ENCODE peak calls at places on chromosomes 6 and 20, in nine cellular contexts. Z, P, F, W, M, D, B, S and Q are unnamed samples. For H3K27me3, the result is how much of the 10 kb centered on the place peaks cover.

GRCh38 chr6:116564296-116564695 is 7.0 kb upstream of the RWDD1 start:
- DNase-seq in Z (no peak), P (no peak), F (no peak), W (no peak), M (no peak), D (no peak), B (no peak), S (no peak), Q (no peak)

GRCh38 chr20:44702776-44703175 is 12.4 kb upstream of the CCN5 start:
- DNase-seq in Z (no peak), P (peak), F (peak), W (no peak), M (no peak), D (no peak), B (peak), S (peak), Q (peak)

GRCh38 chr6:72757048-72757447 is 135.2 kb downstream of the KCNQ5 start:
- DNase-seq in Z (no peak), P (no peak), F (no peak), W (no peak), M (no peak), D (no peak), B (no peak), S (no peak), Q (no peak)

GRCh38 chr20:62704341-62704948 is 4.2 kb upstream of the NTSR1 start:
- DNase-seq in Z (peak), P (peak), F (peak), W (peak), M (peak), D (no peak), B (no peak), S (no peak), Q (no peak)

GRCh38 chr6:125904871-125905270 is 51.7 kb upstream of the HINT3 start:
- DNase-seq in Z (no peak), P (no peak), F (no peak), W (no peak), M (no peak), D (peak), B (no peak), S (no peak), Q (no peak)

GRCh38 chr6:120378582-120379220 is 955.6 kb downstream of the TBC1D32 start:
- DNase-seq in Z (peak), P (no peak), F (no peak), W (peak), M (no peak), D (no peak), B (no peak), S (peak), Q (no peak)

GRCh38 chr20:32580970-32581838 is 3.9 kb downstream of the NOL4L start:
- DNase-seq in Z (no peak), P (no peak), F (no peak), W (peak), M (no peak), D (no peak), B (no peak), S (peak), Q (no peak)

GRCh38 chr6:5481024-5481423 is 219.7 kb downstream of the FARS2 start:
- DNase-seq in Z (no peak), P (no peak), F (no peak), W (no peak), M (no peak), D (no peak), B (no peak), S (no peak), Q (no peak)

GRCh38 chr20:64057628-64058498 is 5.1 kb upstream of the TCEA2 start:
- DNase-seq in Z (no peak), P (peak), F (peak), W (peak), M (peak), D (no peak), B (no peak), S (peak), Q (peak)

GRCh38 chr6:87736809-87737540 is 34.9 kb upstream of the AKIRIN2 start:
- DNase-seq in Z (no peak), P (no peak), F (no peak), W (no peak), M (no peak), D (no peak), B (no peak), S (no peak), Q (no peak)

GRCh38 chr6:16168858-16169257 is 40.0 kb downstream of the MYLIP start:
- DNase-seq in Z (peak), P (no peak), F (no peak), W (peak), M (no peak), D (peak), B (no peak), S (peak), Q (no peak)

GRCh38 chr6:17311595-17312311 is 30.6 kb downstream of the RBM24 start:
- DNase-seq in Z (no peak), P (no peak), F (no peak), W (peak), M (no peak), D (no peak), B (no peak), S (no peak), Q (no peak)

GRCh38 chr6:32967151-32968091 is 973 bp upstream of the BRD2 start:
- DNase-seq in Z (peak), P (peak), F (no peak), W (peak), M (no peak), D (no peak), B (no peak), S (peak), Q (no peak)

GRCh38 chr6:55174211-55175013 is at the start of gene HCRTR2:
- DNase-seq in Z (no peak), P (no peak), F (no peak), W (no peak), M (no peak), D (no peak), B (no peak), S (no peak), Q (no peak)

GRCh38 chr6:3260772-3261517 is 2.2 kb downstream of the PSMG4 start:
- DNase-seq in Z (no peak), P (no peak), F (no peak), W (no peak), M (no peak), D (no peak), B (no peak), S (no peak), Q (no peak)

GRCh38 chr6:3261518-3261820 is 2.7 kb downstream of the PSMG4 start:
- DNase-seq in Z (no peak), P (no peak), F (no peak), W (no peak), M (no peak), D (no peak), B (no peak), S (no peak), Q (no peak)

GRCh38 chr6:3260296-3260695 is 1.5 kb downstream of the PSMG4 start:
- DNase-seq in Z (no peak), P (no peak), F (no peak), W (no peak), M (no peak), D (no peak), B (no peak), S (no peak), Q (no peak)

GRCh38 chr6:3263091-3263490 is 4.3 kb downstream of the PSMG4 start:
- DNase-seq in Z (no peak), P (no peak), F (no peak), W (no peak), M (no peak), D (no peak), B (no peak), S (no peak), Q (no peak)

GRCh38 chr6:3261921-3262320 is 3.2 kb downstream of the PSMG4 start:
- DNase-seq in Z (no peak), P (no peak), F (no peak), W (no peak), M (no peak), D (no peak), B (no peak), S (no peak), Q (no peak)
- TF ChIP-seq POLR2AphosphoS5 in Z (no peak), P (no peak), F (no peak), W (no peak), M (no peak), D (no peak), B (no peak), S (no peak), Q (no peak)

DNA sequence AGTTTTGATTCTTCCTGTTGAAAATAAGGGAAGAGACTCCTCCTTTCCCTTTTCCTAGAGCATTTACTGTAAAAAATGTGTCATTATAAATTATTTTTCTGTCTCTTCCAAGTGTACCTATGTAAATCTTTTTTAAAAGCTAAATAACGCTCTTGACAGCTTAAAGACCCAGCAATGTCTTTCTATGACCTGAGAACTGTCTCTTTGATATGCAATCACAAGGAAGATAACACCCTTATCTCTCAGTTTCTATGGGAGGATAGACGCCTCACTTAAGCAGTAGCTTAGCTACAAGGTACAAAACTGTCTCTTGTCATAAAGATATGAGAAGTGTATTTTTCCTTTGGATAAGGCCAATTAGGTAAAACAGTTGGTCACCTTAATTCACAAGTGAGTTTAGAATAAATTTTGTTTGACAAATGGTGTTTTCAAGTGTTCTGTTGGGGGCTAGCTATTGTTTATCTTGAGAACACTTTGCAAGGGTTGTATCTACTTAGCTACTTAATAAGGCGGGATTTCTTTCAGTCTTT is 980.6 kb upstream of the EYS start:
- DNase-seq in Z (no peak), P (no peak), F (no peak), W (no peak), M (no peak), D (no peak), B (no peak), S (no peak), Q (no peak)
- H3K27me3 ChIP-seq in Z (under half), P (under half), F (under half), W (under half), M (under half), D (under half), B (under half), S (under half), Q (under half)

DNA sequence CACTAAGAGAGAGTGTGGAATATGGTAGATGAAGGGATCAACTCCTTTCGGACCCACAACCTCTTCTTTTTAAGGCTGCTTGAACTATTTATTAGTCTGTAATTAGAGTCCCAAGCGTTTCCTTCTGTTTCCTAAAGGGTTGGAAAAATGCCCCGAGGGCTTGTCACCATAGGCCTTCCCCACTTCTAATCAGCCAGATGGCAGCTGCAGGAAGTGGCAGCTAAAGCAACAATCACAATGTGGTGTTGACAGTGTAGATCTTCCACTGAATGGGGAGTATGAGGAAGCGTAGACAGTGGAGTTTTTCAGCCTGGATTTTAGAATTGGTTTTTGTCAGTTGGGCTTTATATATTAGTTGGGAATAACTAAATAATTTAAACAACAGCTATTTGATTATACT is 40.6 kb downstream of the SLC35D3 start:
- DNase-seq in Z (no peak), P (peak), F (peak), W (no peak), M (no peak), D (no peak), B (no peak), S (no peak), Q (no peak)
- TF ChIP-seq POLR2AphosphoS5 in Z (no peak), P (peak), F (peak), W (no peak), M (no peak), D (no peak), B (no peak), S (no peak), Q (no peak)

GRCh38 chr20:37137547-37137946 is 41.6 kb upstream of the RPN2 start:
- DNase-seq in Z (no peak), P (no peak), F (no peak), W (no peak), M (no peak), D (no peak), B (no peak), S (no peak), Q (no peak)
- H3K27me3 ChIP-seq in Z (under half), P (under half), F (under half), W (under half), M (under half), D (under half), B (under half), S (under half), Q (under half)

DNA sequence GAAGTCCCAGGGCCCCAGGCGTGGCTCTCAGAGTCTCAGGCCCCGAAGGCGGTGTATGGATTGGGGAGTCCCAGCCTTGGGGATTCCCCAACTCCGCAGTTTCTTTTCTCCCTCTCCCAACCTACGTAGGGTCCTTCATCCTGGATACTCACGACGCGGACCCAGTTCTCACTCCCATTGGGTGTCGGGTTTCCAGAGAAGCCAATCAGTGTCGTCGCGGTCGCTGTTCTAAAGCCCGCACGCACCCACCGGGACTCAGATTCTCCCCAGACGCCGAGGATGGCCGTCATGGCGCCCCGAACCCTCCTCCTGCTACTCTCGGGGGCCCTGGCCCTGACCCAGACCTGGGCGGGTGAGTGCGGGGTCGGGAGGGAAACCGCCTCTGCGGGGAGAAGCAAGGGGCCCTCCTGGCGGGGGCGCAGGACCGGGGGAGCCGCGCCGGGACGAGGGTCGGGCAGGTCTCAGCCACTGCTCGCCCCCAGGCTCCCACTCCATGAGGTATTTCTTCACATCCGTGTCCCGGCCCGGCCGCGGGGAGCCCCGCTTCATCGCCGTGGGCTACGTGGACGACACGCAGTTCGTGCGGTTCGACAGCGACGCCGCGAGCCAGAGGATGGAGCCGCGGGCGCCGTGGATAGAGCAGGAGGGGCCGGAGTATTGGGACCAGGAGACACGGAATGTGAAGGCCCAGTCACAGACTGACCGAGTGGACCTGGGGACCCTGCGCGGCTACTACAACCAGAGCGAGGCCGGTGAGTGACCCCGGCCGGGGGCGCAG is at the start of gene HLA-A:
- DNase-seq in Z (peak), P (peak), F (peak), W (peak), M (peak), D (peak), B (peak), S (peak), Q (peak)
- TF ChIP-seq POLR2AphosphoS5 in Z (peak), P (peak), F (peak), W (peak), M (peak), D (peak), B (peak), S (no peak), Q (peak)

GRCh38 chr20:59736366-59736765 is 132.0 kb downstream of the PHACTR3 start:
- DNase-seq in Z (no peak), P (no peak), F (no peak), W (no peak), M (no peak), D (no peak), B (no peak), S (no peak), Q (no peak)
- H3K27me3 ChIP-seq in Z (under half), P (under half), F (under half), W (under half), M (under half), D (under half), B (under half), S (under half), Q (under half)

DNA sequence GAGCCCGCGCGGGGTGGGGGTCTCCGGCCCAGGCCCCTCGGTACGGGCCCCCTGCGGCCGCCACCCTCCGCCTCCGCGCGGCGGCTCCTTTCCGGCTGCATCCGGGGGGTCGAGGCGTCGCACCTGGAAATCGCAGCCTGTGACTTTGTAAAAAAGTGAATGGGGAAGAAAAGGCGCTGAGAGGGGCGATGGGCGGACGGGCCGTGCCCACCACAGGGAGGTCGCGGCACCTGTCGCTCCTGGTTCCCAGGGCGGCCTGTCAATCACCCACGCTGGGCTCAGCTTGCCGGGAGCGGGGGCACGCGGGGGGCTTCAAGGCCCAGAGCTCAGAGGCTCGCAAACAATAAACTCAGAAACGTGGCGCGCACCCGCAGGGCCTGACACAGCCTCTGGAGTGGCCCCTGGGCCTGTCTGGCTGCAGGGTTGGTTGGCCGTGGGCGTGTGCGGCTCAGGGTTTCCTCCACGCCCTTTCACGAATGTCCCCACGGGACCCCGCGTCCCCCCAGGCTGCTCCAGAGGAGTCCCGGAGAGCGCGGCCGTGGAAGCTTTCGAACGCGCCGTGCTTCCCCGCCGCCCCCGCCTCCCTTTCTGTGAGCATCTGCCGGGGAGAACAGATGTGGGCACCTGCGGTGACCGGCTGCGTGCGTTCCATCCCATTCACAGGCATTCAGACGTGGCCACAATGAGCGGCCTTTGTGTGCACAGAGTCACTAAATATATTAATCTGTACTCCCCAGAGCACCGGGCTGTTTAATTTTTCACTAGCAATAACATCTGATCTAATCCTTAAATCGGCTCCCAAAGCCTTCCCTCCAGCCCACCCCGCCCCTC is 6.1 kb upstream of the DLL1 start:
- DNase-seq in Z (no peak), P (no peak), F (no peak), W (no peak), M (no peak), D (no peak), B (no peak), S (no peak), Q (no peak)
- TF ChIP-seq POLR2AphosphoS5 in Z (no peak), P (no peak), F (no peak), W (no peak), M (no peak), D (no peak), B (no peak), S (no peak), Q (no peak)

GRCh38 chr6:3309391-3310050 is 50.8 kb downstream of the PSMG4 start:
- DNase-seq in Z (no peak), P (no peak), F (no peak), W (no peak), M (no peak), D (no peak), B (no peak), S (no peak), Q (peak)
- H3K27me3 ChIP-seq in Z (under half), P (under half), F (under half), W (under half), M (under half), D (under half), B (under half), S (under half), Q (under half)